ENCODE peak calls at places on chromosomes 16 and 17, in ten cellular contexts. Q, M, V, N, T, A, P, U, E and G are unnamed samples.

GRCh38 chr16:21264226-21265036 is 13.7 kb downstream of the CRYM start:
- DNase-seq in M (no peak), Q (peak), U (peak), E (no peak), A (no peak), V (no peak), T (no peak), P (peak), N (no peak), G (no peak)

GRCh38 chr17:16294560-16294959 is 58.7 kb downstream of the CENPV start:
- DNase-seq in Q (no peak), U (no peak), T (no peak), A (no peak), M (no peak), E (no peak), V (no peak), P (no peak), N (no peak), G (no peak)

GRCh38 chr16:47921535-47921934 is 234.3 kb downstream of the ABCC12 start:
- DNase-seq in A (no peak), Q (no peak), E (no peak), U (no peak), M (no peak), V (no peak), T (no peak), N (no peak), P (no peak), G (no peak)

GRCh38 chr17:20982589-20983358 is 60.0 kb downstream of the USP22 start:
- DNase-seq in T (no peak), A (no peak), U (no peak), M (no peak), P (no peak), V (no peak), N (no peak), Q (no peak), E (no peak), G (no peak)

GRCh38 chr16:48182979-48183537 is 27.3 kb upstream of the ABCC12 start:
- DNase-seq in P (no peak), M (no peak), T (peak), E (no peak), N (no peak), A (no peak), Q (no peak), U (no peak), V (no peak), G (no peak)

GRCh38 chr16:3575491-3575890 is 1.7 kb downstream of the NLRC3 start:
- DNase-seq in A (no peak), P (no peak), N (no peak), U (no peak), M (no peak), T (no peak), E (no peak), Q (no peak), V (no peak), G (no peak)

GRCh38 chr16:67593288-67593687 is 31.0 kb downstream of the CTCF start:
- DNase-seq in T (no peak), Q (no peak), E (no peak), A (no peak), U (no peak), M (no peak), N (no peak), P (no peak), V (no peak), G (no peak)

GRCh38 chr17:74981318-74981978 is 6.0 kb upstream of the CDR2L start:
- DNase-seq in U (no peak), V (no peak), Q (no peak), T (no peak), P (no peak), A (no peak), M (no peak), E (no peak), N (no peak), G (no peak)